ENCODE peak calls at places on chromosomes 11 and 22, in nine cellular contexts. One of them, this sample, is unnamed.

GRCh38 chr22:45309422-45310227 is at the start of gene FAM118A:
- DNase-seq in epithelial cell of esophagus: peak
- DNase-seq in posterior vena cava: peak
- DNase-seq in A172: peak
- DNase-seq in NCI-H1417 treated with DMSO at 0.1 percent for 48 hours: peak
- DNase-seq in ovary: peak
- DNase-seq in RPMI8226: peak
- DNase-seq in activated CD8-positive, alpha-beta memory T cell treated with anti-CD3 and anti-CD28 coated beads for 4 hours: peak
- DNase-seq in WTC11: peak
- DNase-seq in this sample: peak

GRCh38 chr22:33513388-33514336 is 406.6 kb downstream of the LARGE1 start:
- DNase-seq in activated CD8-positive, alpha-beta memory T cell treated with anti-CD3 and anti-CD28 coated beads for 4 hours: no peak
- DNase-seq in NCI-H1417 treated with DMSO at 0.1 percent for 48 hours: no peak
- DNase-seq in A172: no peak
- DNase-seq in posterior vena cava: no peak
- DNase-seq in WTC11: no peak
- DNase-seq in ovary: no peak
- DNase-seq in RPMI8226: no peak
- DNase-seq in epithelial cell of esophagus: no peak
- DNase-seq in this sample: no peak

GRCh38 chr22:27518583-27519437 is 282.7 kb downstream of the MN1 start:
- DNase-seq in activated CD8-positive, alpha-beta memory T cell treated with anti-CD3 and anti-CD28 coated beads for 4 hours: no peak
- DNase-seq in RPMI8226: no peak
- DNase-seq in WTC11: no peak
- DNase-seq in posterior vena cava: no peak
- DNase-seq in epithelial cell of esophagus: no peak
- DNase-seq in ovary: no peak
- DNase-seq in NCI-H1417 treated with DMSO at 0.1 percent for 48 hours: no peak
- DNase-seq in A172: no peak
- DNase-seq in this sample: peak

GRCh38 chr11:69378303-69379141 is 84.6 kb downstream of the MYEOV start:
- DNase-seq in epithelial cell of esophagus: no peak
- DNase-seq in RPMI8226: no peak
- DNase-seq in posterior vena cava: peak
- DNase-seq in A172: no peak
- DNase-seq in WTC11: no peak
- DNase-seq in ovary: peak
- DNase-seq in activated CD8-positive, alpha-beta memory T cell treated with anti-CD3 and anti-CD28 coated beads for 4 hours: no peak
- DNase-seq in NCI-H1417 treated with DMSO at 0.1 percent for 48 hours: no peak
- DNase-seq in this sample: no peak

GRCh38 chr11:85694385-85694980 is 8.5 kb upstream of the CCDC89 start:
- DNase-seq in A172: peak
- DNase-seq in epithelial cell of esophagus: peak
- DNase-seq in ovary: no peak
- DNase-seq in WTC11: no peak
- DNase-seq in NCI-H1417 treated with DMSO at 0.1 percent for 48 hours: no peak
- DNase-seq in posterior vena cava: no peak
- DNase-seq in activated CD8-positive, alpha-beta memory T cell treated with anti-CD3 and anti-CD28 coated beads for 4 hours: no peak
- DNase-seq in RPMI8226: peak
- DNase-seq in this sample: no peak

GRCh38 chr11:116844722-116845121 is 7.3 kb upstream of the APOA1 start:
- DNase-seq in epithelial cell of esophagus: no peak
- DNase-seq in RPMI8226: no peak
- DNase-seq in posterior vena cava: no peak
- DNase-seq in WTC11: no peak
- DNase-seq in activated CD8-positive, alpha-beta memory T cell treated with anti-CD3 and anti-CD28 coated beads for 4 hours: no peak
- DNase-seq in ovary: no peak
- DNase-seq in NCI-H1417 treated with DMSO at 0.1 percent for 48 hours: no peak
- DNase-seq in A172: no peak
- DNase-seq in this sample: no peak

GRCh38 chr11:2758751-2759150 is 59.0 kb upstream of the KCNQ1OT1 start:
- DNase-seq in WTC11: peak
- DNase-seq in ovary: no peak
- DNase-seq in RPMI8226: no peak
- DNase-seq in activated CD8-positive, alpha-beta memory T cell treated with anti-CD3 and anti-CD28 coated beads for 4 hours: no peak
- DNase-seq in posterior vena cava: no peak
- DNase-seq in A172: no peak
- DNase-seq in NCI-H1417 treated with DMSO at 0.1 percent for 48 hours: no peak
- DNase-seq in epithelial cell of esophagus: no peak
- DNase-seq in this sample: no peak

GRCh38 chr22:21020802-21021429 is 6.0 kb downstream of the P2RX6 start:
- DNase-seq in RPMI8226: no peak
- DNase-seq in NCI-H1417 treated with DMSO at 0.1 percent for 48 hours: no peak
- DNase-seq in activated CD8-positive, alpha-beta memory T cell treated with anti-CD3 and anti-CD28 coated beads for 4 hours: no peak
- DNase-seq in epithelial cell of esophagus: peak
- DNase-seq in A172: no peak
- DNase-seq in posterior vena cava: no peak
- DNase-seq in WTC11: peak
- DNase-seq in ovary: no peak
- DNase-seq in this sample: no peak

GRCh38 chr11:66462911-66463310 is 3.8 kb upstream of the PELI3 start:
- DNase-seq in activated CD8-positive, alpha-beta memory T cell treated with anti-CD3 and anti-CD28 coated beads for 4 hours: no peak
- DNase-seq in epithelial cell of esophagus: no peak
- DNase-seq in RPMI8226: no peak
- DNase-seq in posterior vena cava: no peak
- DNase-seq in A172: no peak
- DNase-seq in NCI-H1417 treated with DMSO at 0.1 percent for 48 hours: no peak
- DNase-seq in WTC11: no peak
- DNase-seq in ovary: no peak
- DNase-seq in this sample: no peak

This sample was measured in aorta.